ENCODE peak calls at places on chromosomes 16 and 17, in nine cellular contexts. One of them, this sample, is unnamed.

GRCh38 chr16:79334127-79334526 is 266.4 kb downstream of the MAF start:
- DNase-seq in heart left ventricle: no peak
- DNase-seq in fibroblast of lung: no peak
- DNase-seq in anterior cingulate cortex: no peak
- DNase-seq in epithelial cell of prostate: no peak
- DNase-seq in IMR-90: no peak
- DNase-seq in mammary epithelial cell: no peak
- DNase-seq in lower leg skin: peak; percentile 79
- DNase-seq in adrenal gland: peak; percentile 20
- DNase-seq in this sample: no peak

GRCh38 chr16:49378816-49379215 is 5.2 kb downstream of the C16orf78 start:
- DNase-seq in fibroblast of lung: no peak
- DNase-seq in IMR-90: no peak
- DNase-seq in epithelial cell of prostate: no peak
- DNase-seq in anterior cingulate cortex: no peak
- DNase-seq in heart left ventricle: no peak
- DNase-seq in mammary epithelial cell: no peak
- DNase-seq in adrenal gland: no peak
- DNase-seq in lower leg skin: no peak
- DNase-seq in this sample: no peak

GRCh38 chr16:85969159-85969558 is 70.2 kb downstream of the IRF8 start:
- DNase-seq in lower leg skin: no peak
- DNase-seq in mammary epithelial cell: peak; percentile 18
- DNase-seq in IMR-90: peak; percentile 47
- DNase-seq in anterior cingulate cortex: no peak
- DNase-seq in heart left ventricle: no peak
- DNase-seq in epithelial cell of prostate: no peak
- DNase-seq in adrenal gland: no peak
- DNase-seq in fibroblast of lung: peak; percentile 80
- DNase-seq in this sample: peak; percentile 50

GRCh38 chr17:76146053-76146875 is 5.2 kb upstream of the FOXJ1 start:
- DNase-seq in anterior cingulate cortex: no peak
- DNase-seq in adrenal gland: peak; percentile 75
- DNase-seq in lower leg skin: no peak
- DNase-seq in heart left ventricle: peak; percentile 23
- DNase-seq in fibroblast of lung: no peak
- DNase-seq in IMR-90: peak; percentile 11
- DNase-seq in epithelial cell of prostate: no peak
- DNase-seq in mammary epithelial cell: no peak
- DNase-seq in this sample: no peak

GRCh38 chr17:29659155-29659554 is 36.4 kb upstream of the CORO6 start:
- DNase-seq in fibroblast of lung: peak; percentile 65
- DNase-seq in mammary epithelial cell: no peak
- DNase-seq in lower leg skin: no peak
- DNase-seq in heart left ventricle: no peak
- DNase-seq in adrenal gland: no peak
- DNase-seq in anterior cingulate cortex: no peak
- DNase-seq in epithelial cell of prostate: no peak
- DNase-seq in IMR-90: no peak
- DNase-seq in this sample: no peak

GRCh38 chr16:67657017-67657608 is 2.9 kb downstream of the ACD start:
- DNase-seq in lower leg skin: no peak
- DNase-seq in mammary epithelial cell: no peak
- DNase-seq in adrenal gland: no peak
- DNase-seq in fibroblast of lung: no peak
- DNase-seq in heart left ventricle: no peak
- DNase-seq in epithelial cell of prostate: no peak
- DNase-seq in anterior cingulate cortex: no peak
- DNase-seq in IMR-90: no peak
- DNase-seq in this sample: no peak

GRCh38 chr17:57862410-57862989 is 12.7 kb upstream of the MRPS23 start:
- DNase-seq in lower leg skin: no peak
- DNase-seq in mammary epithelial cell: no peak
- DNase-seq in anterior cingulate cortex: no peak
- DNase-seq in IMR-90: no peak
- DNase-seq in epithelial cell of prostate: no peak
- DNase-seq in fibroblast of lung: no peak
- DNase-seq in heart left ventricle: no peak
- DNase-seq in adrenal gland: no peak
- DNase-seq in this sample: no peak

GRCh38 chr17:42760652-42761581 is at the start of gene RAMP2:
- DNase-seq in lower leg skin: peak; percentile 89
- DNase-seq in heart left ventricle: no peak
- DNase-seq in mammary epithelial cell: no peak
- DNase-seq in fibroblast of lung: peak; percentile 10
- DNase-seq in adrenal gland: peak; percentile 41
- DNase-seq in anterior cingulate cortex: no peak
- DNase-seq in IMR-90: no peak
- DNase-seq in epithelial cell of prostate: no peak
- DNase-seq in this sample: peak; percentile 60

GRCh38 chr17:16923097-16923903 is 48.6 kb downstream of the TNFRSF13B start:
- DNase-seq in adrenal gland: no peak
- DNase-seq in IMR-90: no peak
- DNase-seq in lower leg skin: peak; percentile 59
- DNase-seq in epithelial cell of prostate: no peak
- DNase-seq in heart left ventricle: no peak
- DNase-seq in anterior cingulate cortex: no peak
- DNase-seq in mammary epithelial cell: no peak
- DNase-seq in fibroblast of lung: no peak
- DNase-seq in this sample: no peak

GRCh38 chr16:14628806-14629611 is 1.1 kb downstream of the PARN start:
- DNase-seq in adrenal gland: no peak
- DNase-seq in epithelial cell of prostate: no peak
- DNase-seq in lower leg skin: no peak
- DNase-seq in fibroblast of lung: peak; percentile 8
- DNase-seq in IMR-90: no peak
- DNase-seq in heart left ventricle: no peak
- DNase-seq in anterior cingulate cortex: no peak
- DNase-seq in mammary epithelial cell: peak; percentile 16
- DNase-seq in this sample: no peak

GRCh38 chr17:34758747-34759146 is 179.4 kb downstream of the TMEM132E start:
- DNase-seq in IMR-90: no peak
- DNase-seq in mammary epithelial cell: no peak
- DNase-seq in anterior cingulate cortex: no peak
- DNase-seq in fibroblast of lung: no peak
- DNase-seq in heart left ventricle: no peak
- DNase-seq in adrenal gland: no peak
- DNase-seq in epithelial cell of prostate: no peak
- DNase-seq in lower leg skin: peak; percentile 56
- DNase-seq in this sample: no peak

GRCh38 chr17:1039511-1040215 is 42.7 kb downstream of the TIMM22 start:
- DNase-seq in anterior cingulate cortex: peak; percentile 43
- DNase-seq in epithelial cell of prostate: no peak
- DNase-seq in lower leg skin: peak; percentile 93
- DNase-seq in IMR-90: no peak
- DNase-seq in fibroblast of lung: no peak
- DNase-seq in adrenal gland: peak; percentile 86
- DNase-seq in heart left ventricle: peak; percentile 90
- DNase-seq in mammary epithelial cell: no peak
- DNase-seq in this sample: no peak

GRCh38 chr17:75124041-75124818 is 7.3 kb downstream of the NT5C start:
- DNase-seq in adrenal gland: peak; percentile 93
- DNase-seq in mammary epithelial cell: peak; percentile 98
- DNase-seq in fibroblast of lung: peak; percentile 86
- DNase-seq in lower leg skin: peak; percentile 90
- DNase-seq in anterior cingulate cortex: no peak
- DNase-seq in epithelial cell of prostate: peak; percentile 89
- DNase-seq in IMR-90: peak; percentile 18
- DNase-seq in heart left ventricle: peak; percentile 80
- DNase-seq in this sample: no peak

GRCh38 chr16:2090819-2091721 is 43.3 kb downstream of the TSC2 start:
- DNase-seq in IMR-90: no peak
- DNase-seq in heart left ventricle: peak; percentile 69
- DNase-seq in adrenal gland: peak; percentile 93
- DNase-seq in epithelial cell of prostate: no peak
- DNase-seq in mammary epithelial cell: no peak
- DNase-seq in lower leg skin: no peak
- DNase-seq in fibroblast of lung: peak; percentile 47
- DNase-seq in anterior cingulate cortex: no peak
- DNase-seq in this sample: peak; percentile 78

GRCh38 chr17:75877752-75878173 is 618 bp downstream of the TRIM47 start:
- DNase-seq in mammary epithelial cell: peak; percentile 76
- DNase-seq in anterior cingulate cortex: peak; percentile 60
- DNase-seq in IMR-90: peak; percentile 71
- DNase-seq in adrenal gland: peak; percentile 76
- DNase-seq in lower leg skin: peak; percentile 92
- DNase-seq in fibroblast of lung: peak; percentile 72
- DNase-seq in epithelial cell of prostate: no peak
- DNase-seq in heart left ventricle: peak; percentile 76
- DNase-seq in this sample: peak; percentile 80

GRCh38 chr17:69235338-69236058 is 6.9 kb upstream of the ABCA10 start:
- DNase-seq in anterior cingulate cortex: peak; percentile 30
- DNase-seq in heart left ventricle: peak; percentile 77
- DNase-seq in fibroblast of lung: peak; percentile 68
- DNase-seq in epithelial cell of prostate: peak; percentile 14
- DNase-seq in lower leg skin: peak; percentile 91
- DNase-seq in IMR-90: peak; percentile 70
- DNase-seq in mammary epithelial cell: peak; percentile 67
- DNase-seq in adrenal gland: peak; percentile 92
- DNase-seq in this sample: peak; percentile 71

GRCh38 chr17:43020789-43021738 is 1.1 kb downstream of the VAT1 start:
- DNase-seq in fibroblast of lung: peak; percentile 58
- DNase-seq in lower leg skin: peak; percentile 97
- DNase-seq in IMR-90: peak; percentile 50
- DNase-seq in anterior cingulate cortex: peak; percentile 38
- DNase-seq in mammary epithelial cell: peak; percentile 47
- DNase-seq in epithelial cell of prostate: no peak
- DNase-seq in adrenal gland: peak; percentile 93
- DNase-seq in heart left ventricle: peak; percentile 79
- DNase-seq in this sample: peak; percentile 83

GRCh38 chr17:39564201-39564828 is 43.4 kb downstream of the NEUROD2 start:
- DNase-seq in lower leg skin: no peak
- DNase-seq in adrenal gland: no peak
- DNase-seq in mammary epithelial cell: no peak
- DNase-seq in fibroblast of lung: no peak
- DNase-seq in epithelial cell of prostate: no peak
- DNase-seq in IMR-90: no peak
- DNase-seq in anterior cingulate cortex: no peak
- DNase-seq in heart left ventricle: no peak
- DNase-seq in this sample: no peak

GRCh38 chr17:50169121-50169764 is 3.4 kb downstream of the SGCA start:
- DNase-seq in lower leg skin: no peak
- DNase-seq in anterior cingulate cortex: peak; percentile 21
- DNase-seq in heart left ventricle: peak; percentile 52
- DNase-seq in adrenal gland: peak; percentile 55
- DNase-seq in epithelial cell of prostate: no peak
- DNase-seq in fibroblast of lung: peak; percentile 67
- DNase-seq in IMR-90: peak; percentile 74
- DNase-seq in mammary epithelial cell: peak; percentile 68
- DNase-seq in this sample: peak; percentile 74

GRCh38 chr17:43042025-43042424 is 17.0 kb downstream of the RND2 start:
- DNase-seq in adrenal gland: no peak
- DNase-seq in lower leg skin: no peak
- DNase-seq in anterior cingulate cortex: no peak
- DNase-seq in mammary epithelial cell: no peak
- DNase-seq in epithelial cell of prostate: no peak
- DNase-seq in heart left ventricle: no peak
- DNase-seq in IMR-90: peak; percentile 24
- DNase-seq in fibroblast of lung: peak; percentile 17
- DNase-seq in this sample: no peak

GRCh38 chr17:61399131-61400057 is at the start of gene TBX2:
- DNase-seq in anterior cingulate cortex: no peak
- DNase-seq in mammary epithelial cell: peak; percentile 63
- DNase-seq in lower leg skin: no peak
- DNase-seq in IMR-90: peak; percentile 96
- DNase-seq in adrenal gland: peak; percentile 60
- DNase-seq in fibroblast of lung: peak; percentile 93
- DNase-seq in epithelial cell of prostate: no peak
- DNase-seq in heart left ventricle: peak; percentile 86
- DNase-seq in this sample: peak; percentile 97

GRCh38 chr17:76161113-76161512 is 20.1 kb upstream of the FOXJ1 start:
- DNase-seq in epithelial cell of prostate: no peak
- DNase-seq in adrenal gland: no peak
- DNase-seq in IMR-90: no peak
- DNase-seq in lower leg skin: no peak
- DNase-seq in heart left ventricle: no peak
- DNase-seq in anterior cingulate cortex: no peak
- DNase-seq in mammary epithelial cell: no peak
- DNase-seq in fibroblast of lung: no peak
- DNase-seq in this sample: no peak

GRCh38 chr17:12230411-12230810 is 209.7 kb downstream of the MAP2K4 start:
- DNase-seq in anterior cingulate cortex: no peak
- DNase-seq in adrenal gland: peak; percentile 41
- DNase-seq in mammary epithelial cell: no peak
- DNase-seq in epithelial cell of prostate: no peak
- DNase-seq in lower leg skin: no peak
- DNase-seq in heart left ventricle: no peak
- DNase-seq in IMR-90: peak; percentile 53
- DNase-seq in fibroblast of lung: no peak
- DNase-seq in this sample: peak; percentile 21

GRCh38 chr17:65123757-65124675 is 13.2 kb upstream of the RGS9 start:
- DNase-seq in adrenal gland: no peak
- DNase-seq in anterior cingulate cortex: no peak
- DNase-seq in lower leg skin: no peak
- DNase-seq in fibroblast of lung: no peak
- DNase-seq in heart left ventricle: no peak
- DNase-seq in epithelial cell of prostate: no peak
- DNase-seq in IMR-90: peak; percentile 76
- DNase-seq in mammary epithelial cell: no peak
- DNase-seq in this sample: no peak

GRCh38 chr16:50367777-50368409 is 895 bp downstream of the BRD7 start:
- DNase-seq in epithelial cell of prostate: peak; percentile 10
- DNase-seq in heart left ventricle: no peak
- DNase-seq in IMR-90: no peak
- DNase-seq in lower leg skin: no peak
- DNase-seq in fibroblast of lung: no peak
- DNase-seq in anterior cingulate cortex: no peak
- DNase-seq in mammary epithelial cell: peak; percentile 63
- DNase-seq in adrenal gland: peak; percentile 22
- DNase-seq in this sample: no peak

GRCh38 chr17:62592305-62593099 is 35.0 kb upstream of the MRC2 start:
- DNase-seq in fibroblast of lung: peak; percentile 24
- DNase-seq in heart left ventricle: no peak
- DNase-seq in adrenal gland: no peak
- DNase-seq in epithelial cell of prostate: no peak
- DNase-seq in mammary epithelial cell: peak; percentile 65
- DNase-seq in lower leg skin: no peak
- DNase-seq in IMR-90: peak; percentile 43
- DNase-seq in anterior cingulate cortex: no peak
- DNase-seq in this sample: no peak